ENCODE peak calls at places on chromosomes 4 and X, in seven cellular contexts. D is adrenal gland, Q is GM23248, B is small intestine, U is left ventricle myocardium inferior, E is OCI-LY7, F is H9. N is an unnamed sample. For H3K4me1, the result is how much of the 10 kb centered on the place peaks cover.

GRCh38 chr4:80268936-80269335 is 2.5 kb downstream of the FGF5 start:
- DNase-seq in D (no peak), Q (peak), B (no peak), U (no peak), E (no peak), F (no peak), N (no peak)

GRCh38 chr4:126405369-126405982 is 1090.7 kb downstream of the FAT4 start:
- DNase-seq in D (no peak), Q (peak), B (no peak), U (no peak), E (peak), F (peak), N (no peak)

GRCh38 chrX:120308558-120308957 is 2.7 kb downstream of the TMEM255A start:
- DNase-seq in D (no peak), Q (no peak), B (no peak), U (no peak), E (no peak), F (peak), N (peak)

GRCh38 chr4:33649015-33649414 is 2595.3 kb downstream of the ARAP2 start:
- DNase-seq in D (no peak), Q (peak), B (no peak), U (no peak), E (no peak), F (no peak), N (peak)

GRCh38 chrX:19949340-19949739 is 41.5 kb downstream of the BCLAF3 start:
- DNase-seq in D (no peak), Q (no peak), B (no peak), U (no peak), E (no peak), F (no peak), N (no peak)

GRCh38 chrX:47191331-47191730 is 2.3 kb upstream of the UBA1 start:
- DNase-seq in D (no peak), Q (peak), B (peak), U (no peak), E (peak), F (no peak), N (peak)

GRCh38 chr4:17577660-17578481 is 873 bp downstream of the LAP3 start:
- DNase-seq in D (peak), Q (peak), B (peak), U (peak), E (peak), F (no peak), N (peak)

GRCh38 chr4:186844059-186844681 is 120.5 kb upstream of the FAT1 start:
- DNase-seq in D (no peak), Q (peak), B (peak), U (peak), E (no peak), F (no peak), N (peak)

GRCh38 chr4:57158221-57158620 is 48.0 kb upstream of the IGFBP7 start:
- DNase-seq in D (no peak), Q (peak), B (no peak), U (no peak), E (no peak), F (no peak), N (no peak)

GRCh38 chr4:152283806-152284470 is 252.0 kb downstream of the FBXW7 start:
- DNase-seq in D (no peak), Q (peak), B (no peak), U (no peak), E (no peak), F (no peak), N (no peak)

GRCh38 chr4:99504804-99505502 is 5.9 kb upstream of the C4orf17 start:
- DNase-seq in D (no peak), Q (no peak), B (no peak), U (no peak), E (no peak), F (no peak), N (no peak)

GRCh38 chr4:165398570-165398969 is 19.8 kb downstream of the CPE start:
- DNase-seq in D (no peak), Q (peak), B (peak), U (no peak), E (peak), F (no peak), N (peak)

GRCh38 chr4:17580969-17581368 is 4.0 kb downstream of the LAP3 start:
- DNase-seq in D (no peak), Q (no peak), B (no peak), U (no peak), E (no peak), F (no peak), N (no peak)

GRCh38 chr4:48645225-48645794 is 134.8 kb downstream of the FRYL start:
- DNase-seq in D (no peak), Q (no peak), B (no peak), U (no peak), E (no peak), F (no peak), N (no peak)

GRCh38 chr4:177385576-177386320 is 56.5 kb downstream of the AGA start:
- DNase-seq in D (no peak), Q (no peak), B (no peak), U (no peak), E (no peak), F (no peak), N (no peak)

GRCh38 chrX:31570658-31571057 is 498.8 kb upstream of the FTHL17 start:
- DNase-seq in D (no peak), Q (no peak), B (no peak), U (no peak), E (no peak), F (no peak), N (no peak)

GRCh38 chrX:101918746-101919145 is 13.1 kb downstream of the ZMAT1 start:
- DNase-seq in D (no peak), Q (no peak), B (no peak), U (no peak), E (no peak), F (no peak), N (no peak)

GRCh38 chr4:82431026-82431745 is 796 bp downstream of the ENOPH1 start:
- DNase-seq in D (no peak), Q (peak), B (peak), U (no peak), E (peak), F (peak), N (peak)

GRCh38 chr4:82428969-82429727 is 1.1 kb downstream of the HNRNPDL start:
- DNase-seq in D (peak), Q (peak), B (peak), U (peak), E (peak), F (peak), N (peak)

GRCh38 chr4:82430193-82431025 is at the start of the genes ENOPH1 and HNRNPDL:
- DNase-seq in D (peak), Q (peak), B (peak), U (peak), E (peak), F (peak), N (peak)

GRCh38 chr4:82429728-82430192 is 502 bp downstream of the HNRNPDL start:
- DNase-seq in D (peak), Q (peak), B (no peak), U (no peak), E (no peak), F (no peak), N (peak)

DNA sequence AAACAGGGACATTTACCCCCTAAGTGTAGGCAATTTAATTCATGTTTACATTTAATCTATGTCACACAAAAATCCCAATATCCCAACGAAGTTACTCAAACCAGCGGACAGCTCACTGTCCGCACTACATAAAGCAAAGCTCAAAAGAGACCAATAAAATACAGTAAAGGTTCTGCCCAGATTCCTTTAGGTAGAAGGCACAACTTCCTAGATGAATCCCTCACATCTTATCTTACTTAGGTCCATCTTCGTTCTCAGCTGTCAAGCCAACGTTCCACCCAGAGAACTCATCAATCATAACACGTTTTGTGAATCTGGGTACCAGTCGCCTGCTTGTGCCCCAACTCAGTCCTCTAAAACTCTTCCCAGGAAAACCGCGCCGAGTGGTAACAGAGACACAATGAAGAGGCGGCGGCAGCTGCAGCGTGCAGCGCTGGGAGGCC is 1.7 kb downstream of the HNRNPDL start:
- DNase-seq in D (no peak), Q (no peak), B (no peak), U (no peak), E (no peak), F (no peak), N (no peak)
- H3K4me1 ChIP-seq in D (under half), Q (under half), B (under half), U (half or more), E (under half), F (under half), N (under half)

GRCh38 chr4:2934077-2934812 is 29.0 kb downstream of the NOP14 start:
- DNase-seq in D (peak), Q (peak), B (peak), U (peak), E (peak), F (no peak), N (peak)
- H3K4me1 ChIP-seq in D (under half), Q (under half), B (under half), U (half or more), E (half or more), F (under half), N (half or more)

DNA sequence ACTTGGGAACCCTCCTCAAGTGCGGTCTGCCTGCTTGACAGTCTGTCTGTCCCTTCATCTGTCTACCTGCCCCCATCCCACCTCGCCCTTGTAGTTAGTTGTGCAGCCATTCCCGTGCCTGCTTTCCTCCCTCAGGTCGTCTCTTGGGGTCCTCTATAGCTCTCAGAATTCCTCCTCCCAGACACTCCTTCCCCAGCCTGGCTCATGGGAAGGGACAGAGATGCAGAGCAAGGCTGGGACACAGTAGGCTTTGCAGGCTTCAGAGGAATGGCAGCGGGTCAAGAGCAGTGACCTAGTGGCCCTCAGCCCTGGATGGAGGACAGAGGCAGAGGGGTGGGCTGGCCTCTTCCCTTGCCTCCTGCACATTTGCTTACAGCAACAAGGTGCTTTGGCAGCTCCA is 18.3 kb downstream of the TMEM31 start:
- DNase-seq in D (no peak), Q (no peak), B (no peak), U (no peak), E (no peak), F (no peak), N (no peak)
- H3K4me1 ChIP-seq in D (under half), Q (under half), B (under half), U (under half), E (under half), F (under half), N (under half)

GRCh38 chr4:86452323-86452995 is 92.6 kb upstream of the MAPK10 start:
- DNase-seq in D (no peak), Q (no peak), B (no peak), U (no peak), E (no peak), F (no peak), N (no peak)
- H3K4me1 ChIP-seq in D (under half), Q (under half), B (under half), U (under half), E (under half), F (under half), N (under half)